ENCODE peak calls at places on chromosomes 6 and 20, in four cellular contexts. U is AG10803, I is ACHN, N is bronchial epithelial cell. F is an unnamed sample.

GRCh38 chr6:80249897-80250296 is 143.4 kb downstream of the BCKDHB start:
- DNase-seq in U (no peak), I (no peak), N (no peak), F (no peak)

GRCh38 chr6:13194852-13195251 is 133.5 kb downstream of the TBC1D7 start:
- DNase-seq in I (peak; percentile 51), U (peak; percentile 74), N (peak; percentile 40), F (peak; percentile 69)

GRCh38 chr6:78593898-78594666 is 273.3 kb upstream of the IRAK1BP1 start:
- DNase-seq in U (no peak), N (peak; percentile 55), I (no peak), F (peak; percentile 32)

GRCh38 chr20:53869466-53870258 is 200.7 kb downstream of the BCAS1 start:
- DNase-seq in I (peak; percentile 80), N (peak; percentile 83), U (peak; percentile 74), F (peak; percentile 98)

GRCh38 chr6:25199544-25199943 is 79.6 kb upstream of the CARMIL1 start:
- DNase-seq in N (no peak), U (no peak), I (no peak), F (no peak)

GRCh38 chr6:40299666-40300065 is 287.5 kb downstream of the LRFN2 start:
- DNase-seq in N (no peak), I (no peak), U (no peak), F (no peak)

GRCh38 chr20:8431538-8432434 is 299.7 kb downstream of the PLCB1 start:
- DNase-seq in N (no peak), U (no peak), I (no peak), F (no peak)

GRCh38 chr20:16097788-16098187 is 475.5 kb downstream of the KIF16B start:
- DNase-seq in N (no peak), U (no peak), I (no peak), F (no peak)

GRCh38 chr6:147930743-147931142 is 411.9 kb upstream of the SASH1 start:
- DNase-seq in I (no peak), N (peak; percentile 68), U (no peak), F (peak; percentile 52)

GRCh38 chr20:63500151-63500901 is 1.4 kb upstream of the EEF1A2 start:
- DNase-seq in U (no peak), I (no peak), N (no peak), F (no peak)

GRCh38 chr6:108694816-108695215 is 134.1 kb downstream of the FOXO3 start:
- DNase-seq in U (no peak), N (no peak), I (no peak), F (no peak)

GRCh38 chr20:5835234-5835845 is 85.1 kb downstream of the SHLD1 start:
- DNase-seq in N (peak; percentile 48), U (peak; percentile 56), I (no peak), F (peak; percentile 79)

GRCh38 chr6:143689852-143690251 is 12.1 kb downstream of the PHACTR2 start:
- DNase-seq in N (no peak), I (peak; percentile 40), U (peak; percentile 59), F (peak; percentile 40)

GRCh38 chr6:110419028-110419739 is 3.8 kb upstream of the DDO start:
- DNase-seq in U (no peak), N (no peak), I (no peak), F (no peak)

GRCh38 chr20:46268131-46268611 is 40.1 kb downstream of the CDH22 start:
- DNase-seq in N (no peak), I (no peak), U (no peak), F (no peak)

GRCh38 chr6:51398064-51398740 is 579.5 kb downstream of the TFAP2B start:
- DNase-seq in N (peak; percentile 70), I (no peak), U (no peak), F (peak; percentile 39)

GRCh38 chr6:34064675-34065074 is 81.2 kb downstream of the GRM4 start:
- DNase-seq in I (no peak), N (no peak), U (no peak), F (no peak)

GRCh38 chr6:25186919-25187318 is 92.3 kb upstream of the CARMIL1 start:
- DNase-seq in I (no peak), N (peak; percentile 32), U (no peak), F (no peak)

GRCh38 chr20:63969851-63970713 is at the start of gene ZNF512B:
- DNase-seq in U (peak; percentile 52), N (no peak), I (peak; percentile 67), F (peak; percentile 67)

GRCh38 chr6:12066297-12066696 is 54.2 kb downstream of the HIVEP1 start:
- DNase-seq in U (no peak), N (no peak), I (no peak), F (no peak)

GRCh38 chr6:31559958-31560696 is 12.0 kb upstream of the LTA start:
- DNase-seq in N (peak; percentile 44), I (peak; percentile 81), U (peak; percentile 67), F (peak; percentile 65)

GRCh38 chr6:132530293-132530974 is 7.6 kb upstream of the TAAR9 start:
- DNase-seq in U (peak; percentile 58), N (peak; percentile 55), I (peak; percentile 53), F (peak; percentile 70)

GRCh38 chr20:53480913-53481312 is 112.7 kb downstream of the ZNF217 start:
- DNase-seq in I (no peak), N (no peak), U (no peak), F (no peak)

GRCh38 chr6:30489081-30490030 is at the start of gene HLA-E:
- DNase-seq in N (peak; percentile 99), U (peak; percentile 99), I (peak; percentile 98), F (peak; percentile 99)

GRCh38 chr6:118752803-118753202 is 101.4 kb upstream of the CEP85L start:
- DNase-seq in N (no peak), I (no peak), U (no peak), F (no peak)

GRCh38 chr20:63686492-63687321 is 9.7 kb upstream of the TNFRSF6B start:
- DNase-seq in I (no peak), N (peak; percentile 72), U (peak; percentile 80), F (peak; percentile 38)

GRCh38 chr6:44001318-44001868 is 125.9 kb downstream of the MRPL14 start:
- DNase-seq in U (peak; percentile 19), N (no peak), I (peak; percentile 34), F (no peak)

GRCh38 chr6:25089442-25089841 is 153.7 kb upstream of the RIPOR2 start:
- DNase-seq in I (no peak), N (peak; percentile 73), U (no peak), F (no peak)

GRCh38 chr20:8568068-8568467 is 436.0 kb downstream of the PLCB1 start:
- DNase-seq in I (no peak), U (peak; percentile 64), N (no peak), F (no peak)